ENCODE peak calls at places on chromosomes 3 and 15, in six cellular contexts. J is uterus; O is BJ; V is CD8-positive, alpha-beta memory T cell; E is heart left ventricle; W is heart right ventricle. I is an unnamed sample.

GRCh38 chr3:129304553-129305222 is 26.0 kb downstream of the HMCES start:
- DNase-seq in J (no peak), O (no peak), V (no peak), E (no peak), W (no peak), I (no peak)

GRCh38 chr3:25894101-25894500 is 104.2 kb downstream of the OXSM start:
- DNase-seq in J (no peak), O (no peak), V (no peak), E (no peak), W (no peak), I (no peak)

GRCh38 chr3:196336319-196337145 is 1.7 kb downstream of the TM4SF19 start:
- DNase-seq in J (no peak), O (no peak), V (no peak), E (no peak), W (no peak), I (no peak)

GRCh38 chr15:90037510-90037860 is 36.4 kb downstream of the ZNF710 start:
- DNase-seq in J (no peak), O (no peak), V (no peak), E (no peak), W (no peak), I (no peak)

GRCh38 chr3:77309460-77309859 is 269.6 kb downstream of the ROBO2 start:
- DNase-seq in J (no peak), O (no peak), V (no peak), E (no peak), W (no peak), I (no peak)

GRCh38 chr15:67548862-67549651 is 6.6 kb downstream of the MAP2K5 start:
- DNase-seq in J (no peak), O (no peak), V (no peak), E (no peak), W (peak), I (no peak)

GRCh38 chr15:62841269-62841628 is 201.3 kb upstream of the TPM1 start:
- DNase-seq in J (no peak), O (no peak), V (no peak), E (no peak), W (no peak), I (no peak)

GRCh38 chr15:98835889-98836288 is 171.7 kb downstream of the PGPEP1L start:
- DNase-seq in J (no peak), O (no peak), V (no peak), E (no peak), W (no peak), I (no peak)

GRCh38 chr3:106371605-106372292 is 502.9 kb upstream of the CBLB start:
- DNase-seq in J (no peak), O (no peak), V (no peak), E (no peak), W (no peak), I (no peak)

GRCh38 chr3:81339040-81339845 is 422.2 kb downstream of the GBE1 start:
- DNase-seq in J (no peak), O (no peak), V (no peak), E (no peak), W (no peak), I (no peak)

GRCh38 chr15:58474741-58475323 is 43.0 kb downstream of the LIPC start:
- DNase-seq in J (no peak), O (no peak), V (no peak), E (no peak), W (no peak), I (no peak)

GRCh38 chr3:134372405-134373277 is 1.6 kb downstream of the AMOTL2 start:
- DNase-seq in J (no peak), O (no peak), V (no peak), E (no peak), W (no peak), I (no peak)

GRCh38 chr3:120153294-120153693 is 59.0 kb upstream of the GSK3B start:
- DNase-seq in J (no peak), O (peak), V (no peak), E (no peak), W (no peak), I (no peak)

GRCh38 chr15:80856400-80856799 is 77.2 kb downstream of the CEMIP start:
- DNase-seq in J (no peak), O (no peak), V (no peak), E (no peak), W (no peak), I (no peak)

GRCh38 chr3:148333091-148333490 is 364.6 kb upstream of the AGTR1 start:
- DNase-seq in J (no peak), O (no peak), V (no peak), E (no peak), W (no peak), I (no peak)

GRCh38 chr15:90407871-90408317 is 19.9 kb downstream of the IQGAP1 start:
- DNase-seq in J (no peak), O (no peak), V (peak), E (no peak), W (no peak), I (no peak)

GRCh38 chr15:74783072-74783807 is 1.4 kb downstream of the CSK start:
- DNase-seq in J (no peak), O (no peak), V (no peak), E (peak), W (no peak), I (no peak)

GRCh38 chr15:69666441-69666882 is 213.8 kb downstream of the RPLP1 start:
- DNase-seq in J (no peak), O (no peak), V (no peak), E (no peak), W (no peak), I (no peak)

GRCh38 chr15:84598993-84599392 is 1.8 kb upstream of the ZSCAN2 start:
- DNase-seq in J (no peak), O (no peak), V (no peak), E (no peak), W (no peak), I (no peak)

GRCh38 chr3:135865085-135865484 is 100.4 kb upstream of the PPP2R3A start:
- DNase-seq in J (no peak), O (no peak), V (no peak), E (no peak), W (no peak), I (no peak)

GRCh38 chr3:22732641-22733040 is 470.5 kb upstream of the UBE2E2 start:
- DNase-seq in J (no peak), O (no peak), V (no peak), E (no peak), W (no peak), I (no peak)

GRCh38 chr3:39249453-39250115 is 30.3 kb downstream of the CX3CR1 start:
- DNase-seq in J (peak), O (no peak), V (no peak), E (no peak), W (peak), I (no peak)

GRCh38 chr3:141940204-141940776 is 63.8 kb downstream of the ATP1B3 start:
- DNase-seq in J (no peak), O (peak), V (no peak), E (no peak), W (no peak), I (no peak)

GRCh38 chr3:14785207-14786155 is 33.3 kb upstream of the FGD5 start:
- DNase-seq in J (no peak), O (no peak), V (no peak), E (no peak), W (no peak), I (no peak)

GRCh38 chr3:119245778-119246177 is 5.1 kb upstream of the B4GALT4 start:
- DNase-seq in J (no peak), O (no peak), V (no peak), E (peak), W (peak), I (no peak)

GRCh38 chr3:45464336-45464809 is 76.0 kb downstream of the LARS2 start:
- DNase-seq in J (no peak), O (no peak), V (no peak), E (no peak), W (no peak), I (no peak)

GRCh38 chr3:71444028-71444860 is 139.3 kb downstream of the FOXP1 start:
- DNase-seq in J (no peak), O (no peak), V (peak), E (peak), W (no peak), I (no peak)

GRCh38 chr3:185517387-185517786 is 18.6 kb upstream of the TMEM41A start:
- DNase-seq in J (no peak), O (no peak), V (no peak), E (no peak), W (no peak), I (no peak)

GRCh38 chr15:75532413-75533250 is 46.5 kb downstream of the PTPN9 start:
- DNase-seq in J (peak), O (peak), V (no peak), E (peak), W (peak), I (peak)

GRCh38 chr15:39828374-39828931 is 45.8 kb upstream of the FSIP1 start:
- DNase-seq in J (no peak), O (no peak), V (no peak), E (no peak), W (peak), I (no peak)

GRCh38 chr3:73999501-73999900 is 374.8 kb upstream of the PDZRN3 start:
- DNase-seq in J (no peak), O (no peak), V (no peak), E (no peak), W (no peak), I (no peak)

DNA sequence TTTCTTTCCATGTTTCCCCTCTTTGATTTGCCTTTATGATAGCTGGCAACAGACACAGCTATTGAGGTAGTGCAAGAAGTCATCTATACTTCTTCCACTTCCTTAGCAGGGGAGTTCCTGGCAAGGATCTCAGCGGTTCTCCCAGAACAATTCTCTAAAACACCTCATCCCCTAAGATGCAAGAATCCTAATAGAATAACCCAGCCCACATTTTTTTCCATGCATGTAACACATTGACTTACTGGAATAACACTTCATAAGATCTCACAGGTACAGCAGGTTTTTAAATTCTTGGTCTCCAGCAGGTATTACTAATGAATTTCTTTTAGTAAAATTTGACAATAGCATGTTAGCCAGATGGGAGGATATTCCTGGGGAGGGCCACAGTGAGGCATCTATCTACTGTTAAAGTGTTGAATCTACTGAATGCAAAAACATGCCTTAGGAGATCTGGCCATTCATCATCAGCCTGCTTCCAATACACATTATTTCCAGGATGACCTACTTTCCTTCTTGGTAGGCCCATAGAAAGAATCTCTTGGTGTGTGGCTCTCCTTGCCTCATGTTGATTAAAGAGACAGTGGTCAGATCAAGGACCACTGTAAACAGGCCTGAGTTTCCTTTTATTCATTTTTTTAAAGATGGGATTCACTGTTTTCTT is 78.5 kb downstream of the RAD18 start:
- DNase-seq in J (no peak), O (no peak), V (no peak), E (no peak), W (no peak), I (no peak)
- H3K4me3 ChIP-seq in J (no peak), O (no peak), V (no peak), E (no peak), W (no peak), I (no peak)

GRCh38 chr3:42591811-42592210 is 1.2 kb downstream of the SS18L2 start:
- DNase-seq in J (no peak), O (no peak), V (no peak), E (no peak), W (no peak), I (no peak)
- H3K4me3 ChIP-seq in J (no peak), O (peak), V (peak), E (no peak), W (peak), I (peak)

GRCh38 chr15:78502641-78503040 is 4.7 kb upstream of the HYKK start:
- DNase-seq in J (no peak), O (no peak), V (no peak), E (no peak), W (no peak), I (no peak)

GRCh38 chr15:78506971-78507830 is at the start of gene HYKK:
- DNase-seq in J (peak), O (peak), V (peak), E (peak), W (peak), I (peak)

GRCh38 chr15:78509726-78510312 is 2.4 kb downstream of the HYKK start:
- DNase-seq in J (no peak), O (no peak), V (no peak), E (no peak), W (no peak), I (no peak)

GRCh38 chr15:78507831-78508160 is 419 bp downstream of the HYKK start:
- DNase-seq in J (no peak), O (no peak), V (no peak), E (no peak), W (no peak), I (no peak)

GRCh38 chr15:78508272-78508671 is 895 bp downstream of the HYKK start:
- DNase-seq in J (no peak), O (no peak), V (no peak), E (no peak), W (no peak), I (no peak)
- H3K4me3 ChIP-seq in J (peak), O (peak), V (peak), E (no peak), W (peak), I (peak)

DNA sequence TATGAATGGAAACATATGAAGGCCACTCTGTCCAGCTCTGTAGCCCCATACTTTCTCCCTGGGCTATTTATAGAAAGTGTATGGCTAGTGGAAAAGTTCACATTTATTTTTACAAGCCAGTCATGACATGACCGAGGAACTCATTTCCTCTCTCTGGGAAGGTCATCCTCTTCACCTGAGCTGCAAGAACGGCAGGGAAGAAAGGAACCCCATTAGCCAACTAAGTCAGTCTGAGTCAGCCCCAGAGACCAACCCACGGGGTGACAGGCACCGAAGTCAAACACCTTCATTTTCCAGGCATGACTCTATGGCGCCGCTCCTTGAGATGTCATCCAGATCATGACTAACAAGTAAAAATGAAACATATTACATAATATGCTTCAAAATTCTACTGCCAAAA is 4.8 kb downstream of the PAQR9 start:
- DNase-seq in J (no peak), O (no peak), V (no peak), E (no peak), W (no peak), I (no peak)
- H3K4me3 ChIP-seq in J (no peak), O (no peak), V (no peak), E (no peak), W (no peak), I (no peak)

GRCh38 chr15:35934383-35935049 is 388.6 kb upstream of the DPH6 start:
- DNase-seq in J (no peak), O (no peak), V (no peak), E (no peak), W (no peak), I (no peak)

GRCh38 chr15:35932541-35932940 is 386.6 kb upstream of the DPH6 start:
- DNase-seq in J (no peak), O (no peak), V (no peak), E (no peak), W (no peak), I (no peak)

GRCh38 chr15:35931942-35932341 is 386.0 kb upstream of the DPH6 start:
- DNase-seq in J (no peak), O (no peak), V (no peak), E (no peak), W (no peak), I (no peak)

GRCh38 chr15:35936284-35936683 is 390.3 kb upstream of the DPH6 start:
- DNase-seq in J (no peak), O (peak), V (no peak), E (no peak), W (no peak), I (no peak)

DNA sequence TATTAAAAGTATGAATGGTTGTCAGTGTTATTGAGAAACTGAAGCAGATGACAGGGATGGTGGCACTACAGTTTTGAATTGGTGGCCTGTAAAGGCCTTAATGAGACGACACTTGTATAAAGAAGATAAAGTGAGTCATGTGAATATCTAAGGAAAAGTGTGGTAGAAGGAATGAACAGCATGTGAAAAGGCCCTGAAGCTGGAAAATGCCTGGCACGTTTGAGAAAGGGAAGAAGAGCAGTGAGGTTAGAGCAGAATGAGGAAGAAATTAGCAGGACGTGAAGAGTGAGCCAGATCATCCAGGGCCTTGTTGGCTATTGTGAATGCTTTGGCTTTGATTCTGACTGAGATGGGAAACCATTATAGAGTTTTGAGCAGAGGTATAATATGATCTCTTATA is 387.6 kb upstream of the DPH6 start:
- DNase-seq in J (no peak), O (no peak), V (no peak), E (no peak), W (no peak), I (no peak)
- H3K4me3 ChIP-seq in J (no peak), O (no peak), V (no peak), E (no peak), W (no peak), I (no peak)

GRCh38 chr3:128122013-128122412 is 1.6 kb downstream of the RUVBL1 start:
- DNase-seq in J (no peak), O (no peak), V (no peak), E (no peak), W (no peak), I (no peak)
- H3K4me3 ChIP-seq in J (no peak), O (no peak), V (no peak), E (no peak), W (no peak), I (no peak)

I was measured in thoracic aorta.